ENCODE peak calls at places on chromosome 11, in eight cellular contexts. F is A549, W is HCT116, L is SK-N-SH, O is IMR-90, C is H1, I is K562, H is GM12878. Y is an unnamed sample.

GRCh38 chr11:1907955-1908354 is 11.5 kb upstream of the TNNT3 start:
- DNase-seq in F (no peak), W (no peak), L (no peak), O (no peak), C (no peak), I (no peak), H (no peak), Y (no peak)

GRCh38 chr11:112128483-112129121 is 35.3 kb downstream of the IL18 start:
- DNase-seq in F (peak), W (peak), L (peak), O (peak), C (no peak), I (no peak), H (no peak), Y (no peak)

GRCh38 chr11:92225206-92225562 is 566 bp downstream of the FAT3 start:
- DNase-seq in F (no peak), W (no peak), L (no peak), O (no peak), C (no peak), I (no peak), H (no peak), Y (no peak)

GRCh38 chr11:122659676-122660571 is 4.4 kb downstream of the UBASH3B start:
- DNase-seq in F (no peak), W (no peak), L (no peak), O (no peak), C (no peak), I (no peak), H (no peak), Y (no peak)

GRCh38 chr11:19633276-19633675 is 79.4 kb upstream of the NAV2 start:
- DNase-seq in F (no peak), W (no peak), L (no peak), O (no peak), C (no peak), I (no peak), H (no peak), Y (no peak)

GRCh38 chr11:12840871-12841516 is 166.8 kb downstream of the TEAD1 start:
- DNase-seq in F (no peak), W (no peak), L (peak), O (peak), C (no peak), I (no peak), H (no peak), Y (no peak)

GRCh38 chr11:57647960-57648776 is 1.5 kb downstream of the YPEL4 start:
- DNase-seq in F (no peak), W (no peak), L (peak), O (no peak), C (peak), I (peak), H (no peak), Y (no peak)

GRCh38 chr11:61777234-61778090 is 14.9 kb downstream of the TMEM258 start:
- DNase-seq in F (no peak), W (no peak), L (peak), O (no peak), C (peak), I (peak), H (no peak), Y (no peak)

GRCh38 chr11:16536513-16536912 is 180.2 kb upstream of the SOX6 start:
- DNase-seq in F (no peak), W (no peak), L (no peak), O (no peak), C (no peak), I (no peak), H (no peak), Y (no peak)

GRCh38 chr11:44637477-44637876 is 72.0 kb downstream of the CD82 start:
- DNase-seq in F (no peak), W (no peak), L (no peak), O (no peak), C (no peak), I (no peak), H (no peak), Y (no peak)
- TF ChIP-seq RAD21 in F (no peak), W (no peak), L (no peak), O (no peak), C (no peak), I (no peak), H (no peak), Y (no peak)

GRCh38 chr11:132450631-132451030 is 1080.2 kb downstream of the NTM start:
- DNase-seq in F (no peak), W (no peak), L (no peak), O (no peak), C (no peak), I (no peak), H (no peak), Y (no peak)

GRCh38 chr11:132452616-132453015 is 1079.7 kb downstream of the OPCML start:
- DNase-seq in F (no peak), W (no peak), L (no peak), O (no peak), C (no peak), I (no peak), H (no peak), Y (no peak)

GRCh38 chr11:132456735-132457328 is 1075.5 kb downstream of the OPCML start:
- DNase-seq in F (no peak), W (no peak), L (no peak), O (no peak), C (no peak), I (no peak), H (no peak), Y (no peak)

GRCh38 chr11:132451942-132452601 is 1080.2 kb downstream of the OPCML start:
- DNase-seq in F (no peak), W (no peak), L (no peak), O (no peak), C (peak), I (no peak), H (no peak), Y (no peak)

DNA sequence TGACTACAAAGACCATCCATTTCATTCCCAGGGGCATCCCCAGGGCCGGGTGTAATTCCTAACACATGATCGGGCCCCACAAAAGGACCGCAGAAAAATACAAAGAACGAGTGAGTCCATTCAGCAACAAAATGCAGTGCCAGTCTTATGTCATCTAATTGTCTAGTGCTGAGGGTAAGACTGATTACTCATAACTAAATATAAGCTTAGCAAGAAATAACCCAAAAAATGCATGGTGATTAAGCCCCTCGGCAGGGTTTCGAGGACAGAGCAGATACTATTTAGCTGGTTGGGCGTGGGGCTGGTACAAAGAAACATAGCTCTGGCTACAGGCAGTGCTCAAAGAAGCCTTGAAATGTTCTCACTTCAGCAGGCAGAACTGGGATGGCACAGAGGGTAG is 1078.9 kb downstream of the OPCML start:
- DNase-seq in F (no peak), W (no peak), L (no peak), O (no peak), C (no peak), I (no peak), H (no peak), Y (no peak)
- TF ChIP-seq RAD21 in F (no peak), W (no peak), L (no peak), O (no peak), C (no peak), I (no peak), H (no peak), Y (no peak)

DNA sequence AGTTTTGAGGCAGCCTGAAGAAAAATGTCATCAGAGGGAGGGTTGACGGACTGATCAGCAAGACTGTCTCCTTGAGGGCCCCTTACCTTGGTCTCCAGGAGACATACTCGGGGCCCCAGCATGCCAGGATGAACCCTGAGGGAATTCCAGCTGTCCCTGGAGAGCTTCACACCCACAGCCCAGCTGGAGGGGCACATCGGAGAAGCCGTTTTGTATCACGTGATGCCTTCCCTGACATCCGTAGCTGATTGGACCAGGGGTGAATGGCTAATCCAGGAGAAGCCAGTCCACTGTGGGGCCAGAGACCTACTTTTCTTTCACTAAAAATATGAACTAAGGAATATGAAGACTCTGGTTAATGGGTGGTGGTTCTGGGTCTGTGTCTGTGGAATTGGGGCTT is 86.0 kb upstream of the TP53I11 start:
- DNase-seq in F (no peak), W (no peak), L (no peak), O (no peak), C (no peak), I (no peak), H (no peak), Y (no peak)
- TF ChIP-seq RAD21 in F (no peak), W (no peak), L (no peak), O (no peak), C (no peak), I (no peak), H (no peak), Y (no peak)

GRCh38 chr11:33377100-33377851 is 120.1 kb downstream of the HIPK3 start:
- DNase-seq in F (no peak), W (no peak), L (no peak), O (peak), C (no peak), I (no peak), H (no peak), Y (no peak)
- TF ChIP-seq RAD21 in F (no peak), W (no peak), L (no peak), O (no peak), C (no peak), I (no peak), H (no peak), Y (no peak)

GRCh38 chr11:65551572-65552398 is 6.4 kb downstream of the LTBP3 start:
- DNase-seq in F (peak), W (peak), L (peak), O (peak), C (peak), I (peak), H (no peak), Y (peak)
- TF ChIP-seq RAD21 in F (peak), W (no peak), L (peak), O (no peak), C (peak), I (peak), H (peak), Y (peak)

GRCh38 chr11:86608251-86608799 is 64.1 kb downstream of the ME3 start:
- DNase-seq in F (peak), W (peak), L (peak), O (peak), C (peak), I (peak), H (peak), Y (peak)

GRCh38 chr11:86610559-86611341 is 61.7 kb downstream of the ME3 start:
- DNase-seq in F (no peak), W (no peak), L (no peak), O (no peak), C (no peak), I (no peak), H (no peak), Y (peak)

GRCh38 chr11:86606270-86606848 is 66.1 kb downstream of the ME3 start:
- DNase-seq in F (no peak), W (no peak), L (no peak), O (no peak), C (no peak), I (no peak), H (no peak), Y (no peak)

DNA sequence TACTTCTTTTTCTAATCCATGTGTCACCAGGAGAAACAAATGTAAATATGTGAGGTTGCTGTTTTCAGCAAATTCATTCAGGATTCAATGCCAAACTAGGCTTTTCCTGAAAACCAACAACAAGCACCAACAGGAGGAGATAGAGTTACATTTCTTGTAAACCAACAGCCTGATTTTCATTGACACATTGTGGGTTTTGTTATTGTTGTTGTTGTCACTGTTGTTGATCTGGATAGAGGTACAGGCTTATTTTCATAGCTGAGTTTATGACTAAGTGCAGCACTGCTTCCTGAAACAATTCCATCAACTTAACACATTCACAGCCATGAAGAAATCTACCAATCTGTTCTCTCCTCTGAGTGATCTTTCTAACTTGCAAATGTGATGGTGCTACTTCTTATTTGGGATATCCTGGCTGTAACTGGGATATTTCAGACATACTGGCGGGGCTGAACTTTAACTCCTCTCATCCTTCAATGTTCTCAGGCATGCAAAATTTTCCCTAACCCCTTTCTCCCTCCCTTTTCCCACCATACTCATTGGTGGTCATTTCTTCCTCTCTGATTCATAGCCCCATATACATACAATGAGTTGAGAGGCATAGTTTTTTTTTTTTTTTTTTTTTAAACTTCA is 65.5 kb downstream of the ME3 start:
- DNase-seq in F (peak), W (no peak), L (no peak), O (peak), C (no peak), I (no peak), H (no peak), Y (no peak)
- TF ChIP-seq RAD21 in F (no peak), W (no peak), L (no peak), O (no peak), C (no peak), I (no peak), H (no peak), Y (no peak)

GRCh38 chr11:73312036-73312435 is 4.0 kb downstream of the ARHGEF17 start:
- DNase-seq in F (no peak), W (no peak), L (no peak), O (no peak), C (no peak), I (no peak), H (no peak), Y (no peak)
- TF ChIP-seq RAD21 in F (no peak), W (no peak), L (no peak), O (no peak), C (no peak), I (no peak), H (no peak), Y (no peak)

GRCh38 chr11:59615132-59615636 is 390 bp downstream of the OSBP start:
- DNase-seq in F (peak), W (peak), L (no peak), O (no peak), C (peak), I (no peak), H (no peak), Y (peak)

GRCh38 chr11:59615637-59616395 is at the start of gene OSBP:
- DNase-seq in F (peak), W (peak), L (peak), O (peak), C (peak), I (peak), H (peak), Y (peak)

GRCh38 chr11:59610289-59610688 is 5.3 kb downstream of the OSBP start:
- DNase-seq in F (no peak), W (no peak), L (no peak), O (no peak), C (no peak), I (no peak), H (no peak), Y (no peak)

GRCh38 chr11:59614277-59615131 is 1.1 kb downstream of the OSBP start:
- DNase-seq in F (peak), W (no peak), L (no peak), O (no peak), C (no peak), I (no peak), H (no peak), Y (no peak)

GRCh38 chr11:59611570-59612565 is 3.7 kb downstream of the OSBP start:
- DNase-seq in F (no peak), W (no peak), L (no peak), O (peak), C (no peak), I (no peak), H (no peak), Y (peak)
- TF ChIP-seq RAD21 in F (no peak), W (no peak), L (no peak), O (no peak), C (no peak), I (no peak), H (no peak), Y (no peak)

DNA sequence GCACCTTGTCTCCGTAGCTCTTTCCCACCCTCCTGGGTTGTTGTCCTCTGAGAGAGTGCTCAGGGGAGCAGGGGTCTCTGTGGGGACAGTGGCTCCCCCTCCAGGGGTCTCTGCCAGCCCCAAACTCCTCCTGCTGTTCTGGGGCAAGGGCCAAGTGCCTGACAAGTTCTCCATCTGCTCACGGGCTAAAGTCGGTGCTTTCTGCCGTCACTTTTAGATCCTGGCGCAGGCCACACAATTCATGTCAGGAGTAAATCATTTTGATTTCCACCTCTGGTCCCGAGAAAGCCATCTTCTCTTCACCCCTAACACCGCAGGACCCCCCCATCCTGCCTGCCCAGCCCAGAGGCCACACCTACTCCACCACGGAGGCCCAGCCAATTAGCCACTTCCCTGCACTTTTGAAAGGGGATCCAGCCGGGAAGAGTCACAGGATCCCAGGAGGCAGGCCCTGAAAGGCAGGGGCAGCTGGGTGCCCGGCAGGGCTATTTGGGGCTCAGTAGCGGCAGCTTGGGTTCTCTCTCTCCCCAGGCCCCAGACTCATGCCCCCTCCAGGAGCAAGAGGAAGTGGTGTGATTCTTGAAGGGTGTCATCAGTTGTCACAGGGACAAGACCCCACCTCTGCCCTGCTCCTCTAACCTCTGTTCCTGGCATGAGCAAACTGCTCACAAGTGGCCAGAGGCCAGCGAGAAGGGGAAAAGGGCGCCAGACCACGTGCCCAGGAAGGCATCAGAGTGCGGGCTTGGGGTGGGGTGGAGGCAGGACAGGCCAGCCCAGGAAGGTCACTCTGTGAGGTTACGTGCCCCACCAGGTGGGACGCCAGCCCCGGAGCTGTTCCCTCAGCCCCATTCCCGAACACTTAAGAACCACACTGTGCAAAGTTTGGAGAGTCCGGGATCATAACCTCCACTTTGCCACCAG is 1.3 kb downstream of the MACROD1 start:
- DNase-seq in F (no peak), W (no peak), L (no peak), O (no peak), C (peak), I (no peak), H (no peak), Y (peak)
- TF ChIP-seq RAD21 in F (no peak), W (no peak), L (no peak), O (no peak), C (no peak), I (no peak), H (no peak), Y (no peak)

DNA sequence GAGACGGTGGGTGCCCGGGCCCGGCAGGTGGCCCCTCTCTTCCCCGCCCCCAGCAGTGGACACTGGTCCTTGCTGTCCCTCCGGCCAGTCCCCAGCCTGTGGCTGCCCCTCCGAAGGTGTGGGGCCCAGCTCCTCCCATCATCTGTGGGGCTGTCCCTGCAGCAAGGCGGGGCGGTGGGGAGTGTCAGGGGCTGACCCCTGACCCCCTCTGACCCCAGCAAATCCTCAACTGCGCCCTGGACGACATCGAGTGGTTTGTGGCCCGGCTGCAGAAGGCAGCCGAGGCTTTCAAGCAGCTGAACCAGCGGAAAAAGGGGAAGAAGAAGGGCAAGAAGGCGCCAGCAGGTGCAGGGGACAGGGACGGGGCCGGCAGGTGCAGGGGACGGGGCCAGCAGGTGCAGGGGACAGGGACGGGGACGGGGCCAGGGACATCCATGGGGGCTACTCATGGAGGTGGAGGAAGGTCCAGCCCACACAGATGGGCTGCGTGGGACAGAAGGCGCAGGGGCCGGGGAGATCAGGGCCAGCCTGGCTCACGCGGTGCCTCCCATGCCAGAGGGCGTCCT is 15.4 kb downstream of the EPS8L2 start:
- DNase-seq in F (no peak), W (no peak), L (no peak), O (no peak), C (no peak), I (no peak), H (no peak), Y (no peak)
- TF ChIP-seq RAD21 in F (no peak), W (no peak), L (no peak), O (no peak), C (no peak), I (no peak), H (no peak), Y (no peak)

Y was measured in HepG2.